ENCODE peak calls at places on chromosomes 4 and X, in four cellular contexts. F is PC-3, E is K562, L is heart right ventricle. K is an unnamed sample.

GRCh38 chr4:70945046-70945445 is 42.9 kb downstream of the MOB1B start:
- DNase-seq in F (peak), E (no peak), L (no peak), K (no peak)

GRCh38 chr4:166991162-166991561 is 243.1 kb downstream of the SPOCK3 start:
- DNase-seq in F (no peak), E (no peak), L (no peak), K (no peak)

GRCh38 chr4:86004030-86004429 is 355.8 kb downstream of the MAPK10 start:
- DNase-seq in F (no peak), E (no peak), L (no peak), K (no peak)

GRCh38 chrX:109172091-109172602 is 309.7 kb downstream of the GUCY2F start:
- DNase-seq in L (no peak), E (no peak), F (no peak), K (no peak)

GRCh38 chrX:13487731-13488505 is 81.5 kb upstream of the EGFL6 start:
- DNase-seq in E (peak), F (peak), L (no peak), K (peak)

GRCh38 chr4:182604953-182605352 is 312.2 kb downstream of the DCTD start:
- DNase-seq in L (no peak), F (peak), E (no peak), K (peak)

GRCh38 chrX:21831496-21831895 is 7.9 kb upstream of the MBTPS2 start:
- DNase-seq in L (no peak), E (no peak), F (no peak), K (no peak)

GRCh38 chr4:87949961-87950360 is 25.6 kb upstream of the SPP1 start:
- DNase-seq in L (no peak), F (peak), E (no peak), K (no peak)

GRCh38 chr4:181525641-181526040 is 717.6 kb upstream of the TENM3 start:
- DNase-seq in F (no peak), L (no peak), E (no peak), K (no peak)

GRCh38 chrX:117919755-117920154 is 196.9 kb downstream of the KLHL13 start:
- DNase-seq in E (no peak), F (no peak), L (no peak), K (no peak)
- H3K27ac ChIP-seq in E (no peak), F (no peak), L (no peak), K (no peak)

GRCh38 chrX:83509246-83509801 is 1.2 kb downstream of the POU3F4 start:
- DNase-seq in L (no peak), F (no peak), E (no peak), K (no peak)

GRCh38 chrX:83508006-83508405 is at the start of gene POU3F4:
- DNase-seq in E (no peak), F (no peak), L (no peak), K (no peak)

GRCh38 chrX:83510466-83511181 is 2.5 kb downstream of the POU3F4 start:
- DNase-seq in E (no peak), F (no peak), L (no peak), K (no peak)

GRCh38 chrX:83511208-83511607 is 3.1 kb downstream of the POU3F4 start:
- DNase-seq in L (no peak), F (no peak), E (no peak), K (no peak)

DNA sequence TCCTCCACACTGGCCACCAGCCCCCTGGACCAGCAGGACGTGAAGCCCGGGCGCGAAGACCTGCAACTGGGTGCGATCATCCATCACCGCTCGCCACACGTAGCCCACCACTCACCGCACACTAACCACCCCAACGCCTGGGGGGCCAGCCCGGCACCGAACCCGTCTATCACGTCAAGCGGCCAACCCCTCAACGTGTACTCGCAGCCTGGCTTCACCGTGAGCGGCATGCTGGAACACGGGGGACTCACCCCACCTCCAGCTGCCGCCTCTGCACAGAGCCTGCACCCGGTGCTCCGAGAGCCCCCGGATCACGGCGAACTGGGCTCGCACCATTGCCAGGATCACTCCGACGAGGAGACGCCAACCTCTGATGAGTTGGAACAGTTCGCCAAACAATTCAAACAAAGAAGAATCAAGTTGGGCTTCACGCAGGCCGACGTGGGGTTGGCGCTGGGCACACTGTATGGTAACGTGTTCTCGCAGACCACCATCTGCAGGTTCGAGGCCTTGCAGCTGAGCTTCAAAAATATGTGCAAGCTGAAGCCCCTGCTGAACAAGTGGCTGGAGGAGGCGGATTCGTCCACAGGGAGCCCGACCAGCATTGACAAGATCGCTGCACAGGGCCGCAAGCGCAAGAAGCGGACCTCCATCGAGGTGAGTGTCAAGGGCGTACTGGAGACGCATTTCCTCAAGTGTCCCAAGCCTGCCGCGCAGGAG is 596 bp downstream of the POU3F4 start:
- DNase-seq in L (no peak), F (no peak), E (no peak), K (no peak)
- H3K4me3 ChIP-seq in L (no peak), F (no peak), E (no peak), K (no peak)

GRCh38 chr4:40314951-40315350 is 20.2 kb upstream of the CHRNA9 start:
- DNase-seq in L (no peak), F (peak), E (no peak), K (no peak)

GRCh38 chr4:40317921-40318658 is 17.0 kb upstream of the CHRNA9 start:
- DNase-seq in E (no peak), F (peak), L (no peak), K (no peak)

GRCh38 chr4:40316333-40316781 is 18.8 kb upstream of the CHRNA9 start:
- DNase-seq in L (no peak), F (peak), E (no peak), K (peak)

GRCh38 chr4:40321671-40322131 is 13.4 kb upstream of the CHRNA9 start:
- DNase-seq in E (no peak), L (no peak), F (no peak), K (peak)

GRCh38 chr4:40316782-40317635 is 18.1 kb upstream of the CHRNA9 start:
- DNase-seq in F (peak), E (peak), L (no peak), K (peak)
- H3K27ac ChIP-seq in F (peak), E (peak), L (peak), K (peak)

GRCh38 chrX:115966920-115967319 is 203.6 kb upstream of the AGTR2 start:
- DNase-seq in F (no peak), E (no peak), L (no peak), K (no peak)
- H3K4me3 ChIP-seq in F (no peak), E (no peak), L (no peak), K (no peak)

GRCh38 chr4:752196-752861 is 46.7 kb downstream of the PCGF3 start:
- DNase-seq in L (peak), F (no peak), E (no peak), K (no peak)
- H3K27ac ChIP-seq in L (no peak), F (no peak), E (no peak), K (no peak)